ENCODE peak calls at places on chromosomes 11 and 22, in four cellular contexts. I is stomach, Z is Panc1, V is colonic mucosa. F is an unnamed sample. For H3K4me1, the result is how much of the 10 kb centered on the place peaks cover.

GRCh38 chr11:130892847-130893246 is 23.4 kb downstream of the SNX19 start:
- DNase-seq in I (no peak), V (no peak), Z (no peak), F (no peak)

GRCh38 chr11:75051043-75051442 is 45.6 kb downstream of the OR2AT4 start:
- DNase-seq in V (no peak), I (no peak), Z (no peak), F (no peak)

GRCh38 chr11:84355911-84356310 is 1069.7 kb upstream of the CCDC90B start:
- DNase-seq in Z (no peak), I (no peak), V (no peak), F (no peak)

GRCh38 chr11:15765530-15765929 is 590.8 kb downstream of the SOX6 start:
- DNase-seq in V (no peak), Z (no peak), I (no peak), F (no peak)

GRCh38 chr11:29135504-29135903 is 881.3 kb downstream of the KCNA4 start:
- DNase-seq in Z (no peak), V (no peak), I (no peak), F (no peak)

GRCh38 chr22:30733081-30733680 is 38.5 kb downstream of the OSBP2 start:
- DNase-seq in Z (no peak), I (no peak), V (no peak), F (no peak)

GRCh38 chr22:17106785-17107546 is 14.2 kb downstream of the TMEM121B start:
- DNase-seq in Z (no peak), I (no peak), V (no peak), F (no peak)

GRCh38 chr11:74634537-74634936 is 42.2 kb downstream of the POLD3 start:
- DNase-seq in I (no peak), Z (no peak), V (peak), F (peak)

GRCh38 chr22:19169947-19170318 is 8.6 kb downstream of the SLC25A1 start:
- DNase-seq in V (no peak), I (no peak), Z (no peak), F (no peak)

GRCh38 chr11:119545978-119546915 is 123.3 kb upstream of the THY1 start:
- DNase-seq in V (no peak), I (no peak), Z (no peak), F (no peak)

GRCh38 chr22:47049078-47049609 is 286.7 kb downstream of the TBC1D22A start:
- DNase-seq in V (no peak), I (no peak), Z (no peak), F (no peak)

GRCh38 chr11:69001301-69002081 is 11.6 kb downstream of the MRGPRF start:
- DNase-seq in I (no peak), V (no peak), Z (no peak), F (peak)

GRCh38 chr22:49710746-49711145 is 116.9 kb downstream of the BRD1 start:
- DNase-seq in Z (no peak), I (no peak), V (no peak), F (no peak)

GRCh38 chr22:39431821-39432251 is 25.0 kb upstream of the MGAT3 start:
- DNase-seq in Z (no peak), I (no peak), V (no peak), F (peak)

GRCh38 chr11:62671604-62672528 is at the start of the genes LBHD1 and UQCC3:
- DNase-seq in V (peak), Z (no peak), I (peak), F (peak)

GRCh38 chr11:32781721-32782120 is 12.7 kb downstream of the CCDC73 start:
- DNase-seq in I (no peak), V (no peak), Z (no peak), F (no peak)

GRCh38 chr11:78331711-78332110 is 85.9 kb downstream of the GAB2 start:
- DNase-seq in V (no peak), Z (no peak), I (no peak), F (no peak)

GRCh38 chr11:71470956-71471355 is 18.0 kb downstream of the NADSYN1 start:
- DNase-seq in I (no peak), V (no peak), Z (no peak), F (no peak)

GRCh38 chr11:312092-312816 is 1.6 kb upstream of the IFITM1 start:
- DNase-seq in Z (no peak), I (no peak), V (no peak), F (no peak)

GRCh38 chr11:22426915-22427314 is 88.7 kb downstream of the SLC17A6 start:
- DNase-seq in Z (no peak), V (no peak), I (no peak), F (no peak)

GRCh38 chr11:17713851-17714250 is 5.5 kb upstream of the MYOD1 start:
- DNase-seq in V (no peak), Z (no peak), I (no peak), F (no peak)

DNA sequence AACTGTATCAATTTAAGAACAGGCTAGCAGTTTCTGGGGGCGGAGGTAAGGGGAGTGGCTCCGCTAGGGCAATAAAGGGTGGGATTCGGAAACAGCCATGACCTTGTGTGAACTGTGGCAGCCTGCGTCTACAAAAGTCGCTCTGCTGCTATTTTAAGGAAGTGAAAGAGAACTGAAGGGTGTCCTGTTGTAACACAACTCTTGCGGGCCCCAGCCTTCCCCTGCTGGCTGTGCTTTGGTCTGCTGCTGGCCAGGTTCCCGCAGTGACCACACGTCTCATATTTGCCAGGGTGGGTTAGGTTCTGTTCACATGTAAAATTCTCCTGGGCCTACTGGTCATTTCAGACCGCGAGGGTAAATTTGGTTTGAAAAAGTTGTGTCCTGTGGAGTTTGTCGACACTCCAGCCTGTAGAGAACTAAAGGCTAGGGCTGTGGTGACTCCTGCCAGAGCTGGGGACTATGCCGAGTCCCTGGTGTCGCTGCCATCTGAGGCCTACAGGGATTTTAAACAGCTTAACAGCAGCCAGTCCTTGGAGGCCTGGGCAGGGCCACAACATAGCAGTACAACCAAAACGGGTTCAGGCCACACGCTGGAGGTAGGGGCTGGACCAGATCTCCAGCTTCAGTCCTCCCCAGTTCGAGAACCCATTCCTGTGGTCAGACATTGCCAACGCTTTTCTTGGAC is 1.1 kb upstream of the PPFIBP2 start:
- DNase-seq in I (peak), V (peak), Z (no peak), F (peak)
- TF ChIP-seq CTCF in I (no peak), V (no peak), Z (no peak), F (no peak)

DNA sequence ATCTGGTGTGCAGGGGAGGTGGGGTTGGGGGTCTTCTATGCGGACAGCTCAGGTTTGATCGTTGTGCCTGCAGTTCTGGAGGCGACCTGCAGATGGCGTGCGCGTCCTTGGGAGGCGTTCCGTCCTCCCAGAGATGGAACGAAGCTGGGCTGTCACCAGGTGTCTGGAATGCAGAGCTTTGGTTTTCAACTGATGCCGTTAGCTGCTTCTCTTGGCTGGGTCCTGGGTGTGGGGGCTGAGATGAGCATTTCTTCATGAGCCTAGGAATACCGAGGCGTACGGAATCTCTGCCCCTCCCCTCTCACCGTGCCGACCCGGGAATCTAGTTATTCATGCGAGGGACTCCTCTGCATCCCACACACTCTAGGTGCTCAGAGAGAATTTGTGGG is 98.6 kb downstream of the CEP164 start:
- DNase-seq in V (peak), Z (peak), I (peak), F (peak)
- H3K27ac ChIP-seq in V (no peak), Z (no peak), I (no peak), F (no peak)

DNA sequence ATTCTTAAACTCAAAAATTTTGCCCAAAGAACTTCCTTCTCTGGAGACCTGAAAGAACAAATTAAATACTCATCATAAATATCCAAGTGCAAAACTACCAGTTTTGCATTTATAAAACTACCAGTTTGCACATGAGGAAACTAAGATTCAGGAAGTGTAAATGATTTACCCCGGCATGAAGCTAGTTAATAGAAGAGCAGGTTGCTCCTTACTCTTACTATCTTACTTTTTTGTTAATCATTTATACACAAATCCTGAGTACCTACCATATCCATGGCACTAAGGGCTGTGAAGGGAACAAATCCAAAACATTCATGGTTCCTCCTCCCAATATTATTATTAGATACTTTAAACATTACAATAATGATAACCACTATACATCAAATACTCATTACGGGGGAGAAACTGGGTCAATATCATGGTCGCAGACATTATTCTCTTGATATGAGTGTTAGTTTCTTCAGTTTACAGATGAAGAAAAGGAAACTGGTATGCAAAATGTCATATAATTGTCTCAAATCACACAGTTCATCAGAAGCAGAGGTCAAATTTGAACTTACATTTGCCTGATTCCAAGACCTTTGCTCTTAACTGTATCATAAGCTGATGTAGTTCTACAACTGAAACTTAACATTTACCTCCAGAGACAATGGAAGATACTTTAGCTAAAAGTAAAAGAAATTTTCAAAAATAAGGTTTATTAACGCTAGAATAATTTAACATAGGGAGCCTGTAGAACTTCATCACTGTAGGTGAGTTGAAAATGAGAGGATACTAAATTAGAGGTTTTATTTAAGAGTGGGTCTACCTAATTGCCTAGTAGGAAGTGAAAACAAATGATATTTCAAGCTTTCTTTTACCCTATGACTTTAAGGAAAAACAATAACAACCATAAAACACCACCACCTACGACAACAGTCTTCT is 74.5 kb downstream of the FAM76B start:
- DNase-seq in V (no peak), I (no peak), Z (no peak), F (no peak)
- H3K4me1 ChIP-seq in V (under half), I (under half), Z (under half), F (under half)

GRCh38 chr22:45302047-45302446 is 7.7 kb upstream of the FAM118A start:
- DNase-seq in Z (no peak), V (no peak), I (no peak), F (no peak)
- TF ChIP-seq CTCF in Z (no peak), V (no peak), I (no peak), F (no peak)

GRCh38 chr22:32644252-32645100 is 157.0 kb upstream of the TIMP3 start:
- DNase-seq in Z (no peak), I (peak), V (peak), F (peak)

GRCh38 chr22:32649515-32650200 is 151.8 kb upstream of the TIMP3 start:
- DNase-seq in V (no peak), I (no peak), Z (no peak), F (no peak)

GRCh38 chr22:32646476-32646875 is 155.0 kb upstream of the TIMP3 start:
- DNase-seq in I (no peak), V (no peak), Z (no peak), F (no peak)

GRCh38 chr22:32650553-32651345 is 150.8 kb upstream of the TIMP3 start:
- DNase-seq in V (no peak), Z (no peak), I (no peak), F (no peak)

DNA sequence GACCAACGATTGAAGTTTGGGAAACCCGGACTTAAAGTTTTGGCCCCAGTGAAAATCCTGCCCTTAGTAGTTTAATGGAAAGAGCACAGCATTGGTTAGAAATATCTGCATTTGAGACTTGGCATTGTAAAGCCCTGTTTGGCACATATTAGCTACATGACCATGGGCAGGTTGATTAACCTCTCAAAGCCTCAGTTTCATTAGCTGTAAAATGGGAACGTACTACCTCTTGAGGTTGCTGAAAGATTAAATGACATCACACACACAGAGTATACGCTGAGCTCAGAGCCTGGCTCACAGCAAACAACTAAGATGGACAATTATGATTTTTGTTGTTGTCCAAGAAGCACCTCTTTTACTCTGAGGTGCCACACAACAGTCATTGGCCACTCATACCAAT is 153.0 kb upstream of the TIMP3 start:
- DNase-seq in V (no peak), I (no peak), Z (no peak), F (no peak)
- H3K27ac ChIP-seq in V (no peak), I (no peak), Z (no peak), F (no peak)